ENCODE peak calls at places on chromosomes 3 and 15, in ten cellular contexts. T is pulmonary artery endothelial cell; L is cardiac fibroblast; R is adrenal gland; K is activated CD4-positive, alpha-beta T cell treated with anti-CD3 and anti-CD28 coated beads for 36 hours; J is H4; S is activated B cell treated with CpG ODN at 0.5 μM for 24 hours; U is activated CD8-positive, alpha-beta T cell treated with anti-CD3 and anti-CD28 coated beads for 36 hours; X is cardiac muscle cell; W is A673. C is an unnamed sample.

GRCh38 chr3:67653425-67654098 is 850 bp downstream of the SUCLG2 start:
- DNase-seq in T (no peak), L (peak), R (peak), K (no peak), J (peak), S (no peak), U (no peak), X (no peak), W (peak), C (peak)

GRCh38 chr15:33098082-33099058 is 96.1 kb downstream of the FMN1 start:
- DNase-seq in T (no peak), L (peak), R (no peak), K (no peak), J (peak), S (no peak), U (no peak), X (no peak), W (no peak), C (no peak)

GRCh38 chr3:102353804-102354203 is 81.0 kb upstream of the ZPLD1 start:
- DNase-seq in T (no peak), L (peak), R (no peak), K (no peak), J (no peak), S (no peak), U (no peak), X (no peak), W (no peak), C (no peak)

GRCh38 chr3:131903988-131904415 is 130.8 kb downstream of the CPNE4 start:
- DNase-seq in T (no peak), L (peak), R (no peak), K (no peak), J (peak), S (no peak), U (no peak), X (no peak), W (no peak), C (no peak)

GRCh38 chr15:73932381-73933191 is 6.3 kb downstream of the LOXL1 start:
- DNase-seq in T (no peak), L (peak), R (no peak), K (no peak), J (no peak), S (no peak), U (no peak), X (no peak), W (no peak), C (no peak)

GRCh38 chr15:89768071-89768500 is 8.0 kb upstream of the MESP2 start:
- DNase-seq in T (no peak), L (peak), R (no peak), K (no peak), J (no peak), S (no peak), U (no peak), X (no peak), W (no peak), C (no peak)

GRCh38 chr3:80338366-80338765 is 570.6 kb upstream of the ROBO1 start:
- DNase-seq in T (no peak), L (peak), R (no peak), K (no peak), J (peak), S (no peak), U (no peak), X (no peak), W (no peak), C (no peak)

GRCh38 chr15:85289677-85290365 is 90.6 kb upstream of the AKAP13 start:
- DNase-seq in T (no peak), L (peak), R (peak), K (peak), J (peak), S (no peak), U (peak), X (peak), W (peak), C (no peak)

GRCh38 chr15:91055548-91056331 is 33.3 kb upstream of the VPS33B start:
- DNase-seq in T (peak), L (peak), R (peak), K (peak), J (peak), S (no peak), U (peak), X (peak), W (peak), C (peak)